ENCODE peak calls at places on chromosomes 2 and 18, in five cellular contexts. I is RWPE1, P is cardiac muscle cell, K is psoas muscle, B is suprapubic skin. O is an unnamed sample.

GRCh38 chr2:189060096-189060642 is 86.0 kb downstream of the COL3A1 start:
- DNase-seq in I (no peak), P (no peak), K (no peak), B (no peak), O (no peak)

GRCh38 chr2:237184923-237185580 is 99.4 kb downstream of the COPS8 start:
- DNase-seq in I (no peak), P (peak), K (no peak), B (no peak), O (no peak)

GRCh38 chr2:88253997-88254396 is 83.9 kb downstream of the THNSL2 start:
- DNase-seq in I (no peak), P (no peak), K (no peak), B (no peak), O (no peak)

GRCh38 chr2:10934308-10934978 is 22.7 kb downstream of the KCNF1 start:
- DNase-seq in I (no peak), P (no peak), K (no peak), B (no peak), O (no peak)

GRCh38 chr2:173278794-173279527 is 75.7 kb upstream of the CDCA7 start:
- DNase-seq in I (no peak), P (no peak), K (no peak), B (no peak), O (no peak)

GRCh38 chr18:68549257-68549871 is 165.5 kb downstream of the TMX3 start:
- DNase-seq in I (no peak), P (peak), K (no peak), B (no peak), O (no peak)

GRCh38 chr2:127000937-127001336 is 102.2 kb downstream of the TEX51 start:
- DNase-seq in I (no peak), P (no peak), K (no peak), B (no peak), O (no peak)

GRCh38 chr2:176114120-176114929 is 2.3 kb upstream of the HOXD10 start:
- DNase-seq in I (no peak), P (no peak), K (no peak), B (no peak), O (no peak)

GRCh38 chr2:143525006-143525405 is 395.8 kb downstream of the ARHGAP15 start:
- DNase-seq in I (no peak), P (peak), K (no peak), B (no peak), O (no peak)

GRCh38 chr2:239657992-239658391 is 257.2 kb upstream of the HDAC4 start:
- DNase-seq in I (no peak), P (no peak), K (no peak), B (peak), O (peak)

GRCh38 chr2:192940767-192941166 is 746.0 kb upstream of the TMEFF2 start:
- DNase-seq in I (no peak), P (no peak), K (no peak), B (no peak), O (no peak)
- TF ChIP-seq CTCF in I (no peak), P (no peak), K (no peak), B (no peak), O (no peak)

GRCh38 chr18:51197661-51198424 is at the start of gene MEX3C:
- DNase-seq in I (peak), P (peak), K (peak), B (peak), O (peak)
- TF ChIP-seq CTCF in I (peak), P (peak), K (peak), B (no peak), O (peak)

GRCh38 chr2:179264238-179265081 is at the start of gene SESTD1:
- DNase-seq in I (peak), P (peak), K (peak), B (peak), O (peak)
- TF ChIP-seq CTCF in I (no peak), P (no peak), K (no peak), B (no peak), O (no peak)

DNA sequence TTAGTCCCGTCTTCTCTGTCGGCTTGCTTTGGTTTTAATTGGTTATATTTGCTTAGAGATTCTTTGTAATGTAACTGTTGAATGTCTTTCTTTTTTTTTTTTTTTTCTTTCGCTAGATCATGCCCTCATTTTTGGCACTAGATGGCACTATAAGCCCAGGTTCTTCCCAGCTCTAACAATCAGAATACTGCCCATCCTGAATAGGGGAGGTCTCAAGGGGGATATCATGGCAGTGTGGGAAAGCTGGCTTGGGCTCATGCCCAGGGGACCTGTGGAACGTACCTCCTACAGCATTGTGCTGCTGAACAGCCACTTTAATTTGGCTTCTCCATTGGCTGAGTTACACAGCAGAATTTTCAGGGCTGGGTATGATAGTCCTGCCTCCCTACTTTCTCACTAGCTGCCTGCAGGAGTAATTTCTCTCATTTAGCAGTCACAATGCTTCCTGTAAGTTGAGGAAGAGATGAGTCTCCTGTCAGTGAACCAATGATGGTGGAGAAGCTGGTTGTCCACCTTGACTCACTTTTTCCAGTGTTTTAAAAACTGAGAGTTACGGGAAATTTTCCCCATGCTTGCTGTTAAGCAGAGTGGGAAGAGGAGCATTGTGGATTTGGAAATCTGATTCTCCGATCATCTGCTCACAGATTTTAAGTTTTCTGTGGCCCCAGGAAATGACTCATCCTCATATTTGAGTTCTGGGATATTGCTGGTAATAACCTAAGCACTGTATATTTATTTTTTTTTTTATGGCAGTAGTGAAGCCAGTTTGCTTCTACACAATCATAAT is 47.2 kb downstream of the RAD51AP2 start:
- DNase-seq in I (no peak), P (peak), K (no peak), B (no peak), O (no peak)
- TF ChIP-seq CTCF in I (no peak), P (peak), K (peak), B (no peak), O (peak)

DNA sequence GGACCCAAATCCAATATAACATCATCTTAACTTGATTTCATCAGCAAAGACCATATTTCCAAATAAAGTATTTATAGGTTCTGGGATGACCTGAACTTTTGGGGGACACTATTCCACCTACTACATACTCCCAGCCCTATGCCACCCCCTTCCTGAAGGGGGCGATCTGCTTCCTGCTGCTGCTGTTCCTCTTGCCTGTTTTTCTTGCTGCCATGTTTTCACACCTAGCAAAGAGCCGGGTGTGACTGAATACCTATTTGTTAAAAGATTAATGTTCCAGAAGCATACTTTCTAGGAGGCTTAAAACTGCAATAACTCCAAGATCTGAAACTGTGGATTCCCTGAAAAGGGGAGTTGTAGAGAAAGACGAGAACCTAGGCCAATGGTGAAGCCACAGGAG is 89.7 kb downstream of the ICOS start:
- DNase-seq in I (no peak), P (no peak), K (no peak), B (no peak), O (no peak)
- TF ChIP-seq CTCF in I (no peak), P (peak), K (no peak), B (no peak), O (peak)